ENCODE peak calls at places on chromosome X, in eight cellular contexts. F is astrocyte of the cerebellum, N is progenitor cell of endocrine pancreas, T is cardiac fibroblast, U is endothelial cell of umbilical vein, A is dorsolateral prefrontal cortex, D is neural progenitor cell, G is GM12865. R is an unnamed sample.

GRCh38 chrX:126552313-126553022 is at the start of gene DCAF12L1:
- DNase-seq in N (peak; percentile 35), F (no peak), G (no peak), T (no peak), U (peak; percentile 43), D (peak; percentile 48), A (no peak), R (no peak)

GRCh38 chrX:48086119-48086518 is 14.7 kb upstream of the ZNF630 start:
- DNase-seq in T (peak; percentile 20), N (no peak), G (no peak), A (no peak), F (no peak), D (no peak), U (no peak), R (no peak)

GRCh38 chrX:123814343-123814742 is 45.5 kb upstream of the XIAP start:
- DNase-seq in D (no peak), T (peak; percentile 24), G (no peak), F (no peak), U (no peak), A (no peak), N (no peak), R (no peak)

GRCh38 chrX:40085086-40085551 is 12.6 kb downstream of the BCOR start:
- DNase-seq in U (peak; percentile 9), F (no peak), G (no peak), A (no peak), N (no peak), T (peak; percentile 69), D (no peak), R (no peak)

GRCh38 chrX:11113731-11114130 is 2.6 kb downstream of the HCCS start:
- DNase-seq in D (no peak), T (no peak), U (peak; percentile 41), N (no peak), G (peak; percentile 26), A (no peak), F (no peak), R (no peak)

GRCh38 chrX:36434521-36434920 is 515.0 kb downstream of the CFAP47 start:
- DNase-seq in A (no peak), D (no peak), T (no peak), G (no peak), F (no peak), N (no peak), U (no peak), R (no peak)

GRCh38 chrX:139762400-139763183 is 54.6 kb upstream of the MCF2 start:
- DNase-seq in G (no peak), D (no peak), F (no peak), T (peak; percentile 78), U (no peak), N (no peak), A (no peak), R (no peak)

GRCh38 chrX:65668362-65669310 is 1.2 kb downstream of the MSN start:
- DNase-seq in D (peak; percentile 57), N (no peak), G (peak; percentile 74), F (no peak), T (peak; percentile 90), A (peak; percentile 31), U (peak; percentile 69), R (no peak)

GRCh38 chrX:80747832-80748231 is 61.8 kb downstream of the BRWD3 start:
- DNase-seq in A (no peak), U (no peak), T (peak; percentile 23), F (no peak), N (no peak), D (no peak), G (peak; percentile 10), R (no peak)

GRCh38 chrX:17632942-17633341 is 104.4 kb upstream of the SCML1 start:
- DNase-seq in T (peak; percentile 38), N (no peak), D (no peak), G (peak; percentile 34), U (peak; percentile 60), F (no peak), A (no peak), R (no peak)

GRCh38 chrX:30612250-30612655 is 34.7 kb upstream of the TASL start:
- DNase-seq in G (no peak), N (no peak), F (no peak), A (no peak), D (no peak), U (no peak), T (no peak), R (no peak)

GRCh38 chrX:111444881-111445280 is 32.9 kb upstream of the DCX start:
- DNase-seq in D (no peak), T (no peak), U (no peak), N (no peak), A (no peak), G (no peak), F (no peak), R (no peak)

GRCh38 chrX:17072726-17073125 is 126.3 kb downstream of the REPS2 start:
- DNase-seq in N (no peak), D (no peak), U (no peak), A (no peak), F (no peak), G (no peak), T (no peak), R (no peak)

GRCh38 chrX:105880491-105880890 is 58.2 kb downstream of the NRK start:
- DNase-seq in A (no peak), U (no peak), G (no peak), F (no peak), T (no peak), N (no peak), D (no peak), R (no peak)

GRCh38 chrX:105872921-105873320 is 50.6 kb downstream of the NRK start:
- DNase-seq in D (no peak), N (no peak), A (no peak), T (peak; percentile 10), U (no peak), G (no peak), F (peak; percentile 19), R (no peak)

GRCh38 chrX:105874790-105875189 is 52.5 kb downstream of the NRK start:
- DNase-seq in G (no peak), A (no peak), U (no peak), T (no peak), N (no peak), F (no peak), D (no peak), R (no peak)

GRCh38 chrX:105876658-105877057 is 54.3 kb downstream of the NRK start:
- DNase-seq in U (peak; percentile 14), T (peak; percentile 3), D (peak; percentile 34), G (peak; percentile 17), N (no peak), F (no peak), A (no peak), R (peak; percentile 2)
- TF ChIP-seq CTCF in U (peak; percentile 12), T (no peak), D (peak; percentile 48), G (no peak), N (peak; percentile 21), F (peak; percentile 31), A (no peak), R (peak; percentile 40)

GRCh38 chrX:108171671-108172070 is 80.1 kb downstream of the ATG4A start:
- DNase-seq in T (no peak), G (no peak), N (no peak), U (no peak), A (no peak), F (no peak), D (no peak), R (no peak)

GRCh38 chrX:108173874-108174273 is 82.3 kb downstream of the ATG4A start:
- DNase-seq in G (no peak), D (no peak), A (no peak), F (no peak), U (no peak), N (no peak), T (no peak), R (no peak)

GRCh38 chrX:108178099-108178498 is 86.5 kb downstream of the ATG4A start:
- DNase-seq in G (no peak), N (no peak), T (no peak), A (no peak), U (no peak), F (no peak), D (peak; percentile 14), R (no peak)

DNA sequence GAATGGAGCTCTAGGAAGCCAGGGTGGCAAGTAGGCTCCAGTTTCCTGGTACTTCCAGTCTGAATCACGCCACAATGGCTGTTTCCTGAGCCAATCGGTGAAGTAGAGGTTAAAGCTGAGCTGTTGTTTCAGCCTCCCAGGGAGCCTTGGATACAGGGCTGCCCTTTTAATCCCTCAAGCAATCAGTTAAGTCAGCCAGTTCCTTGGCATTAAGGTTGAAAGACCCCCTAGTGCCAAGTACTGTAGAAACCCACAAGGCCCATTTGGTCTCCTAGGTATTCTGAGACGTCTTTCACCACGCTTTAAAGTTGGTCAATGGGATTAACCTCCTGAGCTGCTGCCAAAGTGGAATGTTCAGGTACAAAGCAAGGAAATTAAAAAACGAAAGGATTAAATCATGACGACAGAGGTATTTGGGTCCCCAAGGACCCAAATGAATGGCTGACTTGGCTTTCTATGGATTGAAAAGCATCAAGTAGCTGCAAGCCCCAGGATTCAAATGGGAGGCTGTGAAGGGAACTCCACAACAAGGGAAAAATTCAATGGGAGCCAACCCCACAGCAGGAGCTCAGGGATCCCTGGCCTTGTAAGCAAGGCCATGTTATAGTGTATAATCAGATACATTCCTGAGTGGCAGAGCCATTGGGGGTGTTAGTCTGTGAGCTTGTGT is 85.9 kb downstream of the ATG4A start:
- DNase-seq in N (no peak), G (no peak), F (peak; percentile 44), D (peak; percentile 88), A (no peak), U (no peak), T (no peak), R (no peak)
- TF ChIP-seq CTCF in N (no peak), G (no peak), F (no peak), D (no peak), A (no peak), U (no peak), T (no peak), R (no peak)

DNA sequence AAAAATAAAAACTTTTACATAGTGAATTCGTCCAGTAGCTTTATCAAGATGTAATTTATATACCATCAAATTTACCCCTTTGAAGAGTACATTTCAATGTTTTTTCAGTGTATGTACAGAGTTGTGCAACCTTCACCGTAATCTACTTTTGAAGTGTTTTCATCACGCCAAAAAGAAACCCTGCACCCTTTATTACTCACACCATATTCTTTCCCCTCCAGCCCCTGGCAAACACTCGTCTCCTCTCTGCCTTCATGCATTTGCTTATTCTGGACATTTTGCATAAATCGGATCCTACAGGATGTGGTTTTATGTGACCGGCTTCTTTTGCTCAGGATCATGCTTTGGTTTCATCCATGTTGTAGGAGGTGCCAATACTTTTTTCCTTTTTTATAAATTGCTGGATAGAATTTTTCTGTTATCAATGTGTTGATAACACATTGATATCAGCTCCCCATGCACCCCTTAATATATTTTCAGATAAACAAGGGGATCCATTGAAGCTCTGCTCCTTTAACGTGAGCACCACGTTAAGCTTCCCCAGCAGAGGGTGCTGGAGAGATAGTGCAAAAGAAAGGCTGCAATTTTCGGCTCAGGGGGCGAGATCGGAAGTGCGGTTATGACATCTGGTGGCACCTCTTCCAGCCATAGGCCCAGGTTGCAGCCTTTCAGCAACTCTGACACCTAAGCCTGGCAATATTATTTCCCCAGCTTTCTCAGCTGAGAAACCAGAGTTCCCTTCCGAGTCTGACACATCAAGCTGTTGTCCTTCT is 100.1 kb upstream of the VCX3B start:
- DNase-seq in N (no peak), F (no peak), D (peak; percentile 68), G (peak; percentile 2), U (no peak), A (no peak), T (no peak), R (peak; percentile 8)
- TF ChIP-seq CTCF in N (peak; percentile 65), F (peak; percentile 42), D (peak; percentile 66), G (peak; percentile 1), U (peak; percentile 23), A (no peak), T (no peak), R (no peak)

DNA sequence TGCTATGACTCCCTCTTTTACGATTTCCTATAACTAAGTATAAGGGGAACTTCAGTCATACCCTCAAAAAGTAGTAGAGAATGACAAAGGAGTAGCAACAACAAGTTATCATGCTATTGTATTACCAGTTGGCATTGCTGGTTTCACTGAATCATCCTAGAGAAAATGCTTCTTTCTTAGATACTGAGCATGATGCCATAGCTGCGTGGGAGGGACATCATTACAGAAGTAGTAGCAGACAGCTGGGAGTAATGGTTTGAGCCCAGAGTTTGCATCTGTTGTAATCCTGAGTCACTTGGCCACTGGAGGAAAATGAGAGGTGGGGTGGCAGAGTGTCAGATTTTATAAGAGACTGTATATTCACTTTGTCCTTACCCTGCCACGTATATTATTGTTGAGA is 38.6 kb downstream of the MTMR1 start:
- DNase-seq in T (peak; percentile 96), N (no peak), U (no peak), A (no peak), D (no peak), F (peak; percentile 36), G (no peak), R (no peak)
- TF ChIP-seq CTCF in T (no peak), N (no peak), U (no peak), A (no peak), D (no peak), F (no peak), G (no peak), R (no peak)

R was measured in GM13977.